ENCODE peak calls at places on chromosomes 13 and 19, in eight cellular contexts. P is keratinocyte, Q is kidney epithelial cell, C is GM10248, R is uterus, K is BE2C, N is breast epithelium, H is psoas muscle. W is an unnamed sample.
A peak's percentile ranks its signal among the peaks of the same experiment; 100 is the strongest.

GRCh38 chr19:35509018-35509652 is 4.3 kb downstream of the DMKN start:
- DNase-seq in N (no peak), R (no peak), H (no peak), Q (peak; percentile 34), P (no peak), K (no peak), C (peak; percentile 83), W (peak; percentile 51)

GRCh38 chr13:111845621-111846351 is 221.2 kb upstream of the SOX1 start:
- DNase-seq in H (no peak), Q (no peak), N (no peak), P (no peak), K (no peak), C (no peak), R (no peak), W (no peak)

GRCh38 chr19:34220472-34221063 is 33.8 kb upstream of the GARRE1 start:
- DNase-seq in P (peak; percentile 30), R (peak; percentile 48), Q (no peak), N (peak; percentile 57), C (peak; percentile 53), K (peak; percentile 79), H (peak; percentile 32), W (peak; percentile 75)

GRCh38 chr19:38319421-38320258 is at the start of gene KCNK6:
- DNase-seq in Q (no peak), N (no peak), C (no peak), R (peak; percentile 40), K (no peak), P (no peak), H (peak; percentile 39), W (no peak)

GRCh38 chr19:58021541-58022282 is 12.1 kb upstream of the ZSCAN1 start:
- DNase-seq in C (no peak), R (peak; percentile 78), Q (no peak), K (peak; percentile 70), N (peak; percentile 38), P (no peak), H (no peak), W (no peak)

GRCh38 chr19:17420267-17420924 is 549 bp downstream of the MVB12A start:
- DNase-seq in Q (no peak), C (peak; percentile 51), R (peak; percentile 52), H (peak; percentile 42), K (peak; percentile 54), P (no peak), N (no peak), W (no peak)

GRCh38 chr13:51560336-51560735 is 23.9 kb upstream of the WDFY2 start:
- DNase-seq in P (no peak), C (no peak), R (no peak), Q (no peak), K (no peak), N (no peak), H (no peak), W (no peak)

GRCh38 chr13:108034909-108035308 is 180.4 kb downstream of the LIG4 start:
- DNase-seq in K (no peak), P (no peak), C (no peak), H (no peak), N (no peak), Q (no peak), R (no peak), W (no peak)

GRCh38 chr13:108816381-108816780 is 187.0 kb downstream of the MYO16 start:
- DNase-seq in Q (peak; percentile 77), N (no peak), K (no peak), R (no peak), H (no peak), C (no peak), P (no peak), W (no peak)

GRCh38 chr19:47572635-47573034 is 313 bp downstream of the ZNF541 start:
- DNase-seq in K (no peak), Q (no peak), P (no peak), C (no peak), H (no peak), R (no peak), N (no peak), W (no peak)

GRCh38 chr13:43072394-43072793 is 49.0 kb downstream of the DNAJC15 start:
- DNase-seq in C (no peak), P (no peak), N (no peak), K (no peak), Q (no peak), H (peak; percentile 61), R (peak; percentile 24), W (peak; percentile 30)

GRCh38 chr19:50266896-50267295 is 62.3 kb downstream of the KCNC3 start:
- DNase-seq in H (no peak), R (no peak), C (peak; percentile 57), Q (no peak), P (no peak), N (no peak), K (no peak), W (no peak)

GRCh38 chr19:3771033-3771905 is 759 bp downstream of the RAX2 start:
- DNase-seq in P (no peak), N (no peak), C (no peak), R (no peak), H (no peak), K (no peak), Q (no peak), W (no peak)

GRCh38 chr19:7507884-7508283 is 8.0 kb upstream of the ZNF358 start:
- DNase-seq in H (peak; percentile 83), P (no peak), R (no peak), C (no peak), N (no peak), K (peak; percentile 96), Q (no peak), W (peak; percentile 72)

GRCh38 chr13:40402931-40403412 is 263.5 kb downstream of the FOXO1 start:
- DNase-seq in P (no peak), N (no peak), K (no peak), H (no peak), Q (peak; percentile 37), R (peak; percentile 59), C (no peak), W (no peak)

GRCh38 chr19:13051581-13052165 is 51.0 kb downstream of the LYL1 start:
- DNase-seq in N (peak; percentile 80), R (peak; percentile 69), P (no peak), K (peak; percentile 58), C (peak; percentile 40), H (peak; percentile 74), Q (no peak), W (no peak)

GRCh38 chr19:13047374-13047773 is 52.1 kb downstream of the NFIX start:
- DNase-seq in R (no peak), K (no peak), C (no peak), P (no peak), Q (no peak), H (no peak), N (no peak), W (no peak)

GRCh38 chr19:13053238-13053637 is 49.4 kb downstream of the LYL1 start:
- DNase-seq in Q (no peak), N (no peak), C (no peak), R (no peak), K (no peak), P (no peak), H (no peak), W (no peak)

GRCh38 chr19:13052447-13053232 is 50.0 kb downstream of the LYL1 start:
- DNase-seq in Q (no peak), P (no peak), R (no peak), N (no peak), K (no peak), H (no peak), C (no peak), W (no peak)

GRCh38 chr19:13050274-13050673 is 52.4 kb downstream of the LYL1 start:
- DNase-seq in C (no peak), Q (no peak), N (no peak), P (no peak), K (no peak), R (no peak), H (no peak), W (no peak)
- TF ChIP-seq CTCF in C (no peak), Q (no peak), N (no peak), P (no peak), K (no peak), R (no peak), H (no peak), W (no peak)

GRCh38 chr19:31357315-31357673 is 8.1 kb upstream of the TSHZ3 start:
- DNase-seq in K (no peak), C (no peak), N (no peak), H (no peak), R (no peak), Q (no peak), P (no peak), W (no peak)
- TF ChIP-seq CTCF in K (no peak), C (no peak), N (no peak), H (no peak), R (no peak), Q (no peak), P (no peak), W (no peak)

GRCh38 chr13:110648848-110649421 is 33.6 kb downstream of the NAXD start:
- DNase-seq in P (no peak), Q (no peak), N (no peak), K (no peak), R (no peak), H (no peak), C (no peak), W (no peak)

GRCh38 chr13:110651726-110652230 is 36.4 kb downstream of the NAXD start:
- DNase-seq in R (no peak), K (no peak), N (no peak), H (no peak), P (no peak), C (no peak), Q (no peak), W (no peak)

GRCh38 chr13:110649551-110649950 is 34.2 kb downstream of the NAXD start:
- DNase-seq in P (no peak), H (no peak), C (no peak), R (no peak), N (no peak), K (no peak), Q (no peak), W (no peak)

GRCh38 chr13:110651271-110651670 is 35.9 kb downstream of the NAXD start:
- DNase-seq in P (no peak), N (no peak), Q (no peak), H (no peak), R (no peak), C (no peak), K (no peak), W (no peak)

DNA sequence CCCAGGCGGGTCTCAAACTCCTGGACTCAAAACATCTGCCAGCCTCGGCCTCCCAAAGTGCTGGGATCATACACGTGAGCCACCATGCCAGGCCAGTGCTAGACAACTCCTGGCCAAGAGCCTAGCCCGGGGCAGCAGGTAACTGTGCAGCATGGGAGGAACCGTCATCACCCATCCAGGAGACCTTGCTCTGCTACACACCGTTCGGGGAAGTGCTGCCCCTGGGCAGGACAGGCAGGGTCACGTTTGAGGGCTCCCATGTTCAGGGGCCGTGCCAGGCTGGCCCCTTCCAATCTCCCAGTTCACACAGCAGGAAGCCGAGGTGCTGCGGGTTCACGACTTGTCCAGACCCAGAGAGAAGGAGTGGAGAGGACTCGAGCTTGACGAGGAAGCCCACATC is 35.1 kb downstream of the NAXD start:
- DNase-seq in N (no peak), Q (no peak), C (no peak), K (no peak), H (no peak), R (no peak), P (no peak), W (no peak)
- TF ChIP-seq CTCF in N (no peak), Q (no peak), C (no peak), K (no peak), H (no peak), R (no peak), P (no peak), W (no peak)

DNA sequence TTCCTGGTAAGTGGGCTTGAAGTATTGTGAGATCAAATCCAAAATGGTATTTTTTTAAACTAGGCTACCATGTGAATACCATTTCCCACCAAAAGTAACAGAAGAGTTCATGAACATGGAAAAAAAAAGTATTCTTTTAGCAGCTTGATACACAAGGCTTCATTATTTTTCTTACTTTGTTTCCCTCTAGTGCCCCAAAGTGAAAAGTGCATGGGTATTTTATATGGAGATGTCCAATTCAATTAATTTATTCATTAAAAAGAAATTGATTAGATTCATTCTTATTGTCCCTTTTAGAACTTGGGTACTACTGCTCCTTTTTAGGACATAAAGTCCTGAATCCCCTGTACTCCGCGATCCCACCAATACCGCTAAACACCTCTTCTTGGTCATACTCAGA is 28.6 kb upstream of the SCEL start:
- DNase-seq in P (no peak), R (no peak), H (no peak), K (no peak), N (no peak), C (no peak), Q (no peak), W (no peak)
- TF ChIP-seq CTCF in P (no peak), R (no peak), H (peak; percentile 30), K (peak; percentile 13), N (peak; percentile 10), C (peak; percentile 18), Q (peak; percentile 26), W (no peak)

W was measured in omental fat pad.